ENCODE peak calls at places on chromosomes 6 and 20, in nine cellular contexts. Y, X, F, J, E, G, U, V and P are unnamed samples.
A peak's percentile ranks its signal among the peaks of the same experiment; 100 is the strongest.

GRCh38 chr6:28008053-28008452 is 51.0 kb downstream of the OR2B6 start:
- DNase-seq in Y (no peak), X (no peak), F (no peak), J (no peak), E (no peak), G (no peak), U (no peak), V (no peak), P (no peak)

GRCh38 chr6:113120214-113120576 is 737.0 kb upstream of the MARCKS start:
- DNase-seq in Y (no peak), X (no peak), F (no peak), J (no peak), E (peak; percentile 99), G (no peak), U (peak; percentile 49), V (no peak), P (peak; percentile 88)

GRCh38 chr6:15631380-15631913 is 31.4 kb downstream of the DTNBP1 start:
- DNase-seq in Y (no peak), X (no peak), F (no peak), J (no peak), E (no peak), G (no peak), U (no peak), V (no peak), P (no peak)

GRCh38 chr20:45010399-45010828 is 44.1 kb downstream of the STK4 start:
- DNase-seq in Y (no peak), X (no peak), F (no peak), J (no peak), E (peak; percentile 62), G (no peak), U (no peak), V (no peak), P (no peak)

GRCh38 chr6:33029297-33030184 is 20.1 kb upstream of the HLA-DOA start:
- DNase-seq in Y (no peak), X (peak; percentile 20), F (no peak), J (no peak), E (no peak), G (no peak), U (no peak), V (no peak), P (no peak)

GRCh38 chr6:113291751-113292445 is 565.2 kb upstream of the MARCKS start:
- DNase-seq in Y (no peak), X (no peak), F (no peak), J (no peak), E (no peak), G (no peak), U (no peak), V (no peak), P (no peak)

GRCh38 chr20:62751551-62752150 is 43.0 kb downstream of the NTSR1 start:
- DNase-seq in Y (no peak), X (no peak), F (no peak), J (no peak), E (no peak), G (no peak), U (no peak), V (no peak), P (no peak)

GRCh38 chr20:64116541-64117423 is 9.4 kb upstream of the NPBWR2 start:
- DNase-seq in Y (peak; percentile 14), X (no peak), F (no peak), J (no peak), E (peak; percentile 33), G (no peak), U (no peak), V (no peak), P (no peak)

GRCh38 chr6:104050455-104050854 is 809.3 kb downstream of the HACE1 start:
- DNase-seq in Y (no peak), X (no peak), F (no peak), J (no peak), E (no peak), G (no peak), U (no peak), V (no peak), P (no peak)

GRCh38 chr6:20238688-20239587 is 26.7 kb upstream of the MBOAT1 start:
- DNase-seq in Y (no peak), X (no peak), F (no peak), J (no peak), E (no peak), G (no peak), U (no peak), V (no peak), P (no peak)

GRCh38 chr6:149963462-149964242 is at the start of gene ULBP1:
- DNase-seq in Y (peak; percentile 88), X (peak; percentile 92), F (no peak), J (no peak), E (peak; percentile 50), G (peak; percentile 66), U (peak; percentile 84), V (peak; percentile 62), P (no peak)

GRCh38 chr6:128882991-128883571 is at the start of gene LAMA2:
- DNase-seq in Y (no peak), X (peak; percentile 4), F (no peak), J (no peak), E (no peak), G (no peak), U (peak; percentile 48), V (no peak), P (no peak)

GRCh38 chr6:6332240-6332639 is 11.8 kb upstream of the F13A1 start:
- DNase-seq in Y (no peak), X (no peak), F (no peak), J (no peak), E (no peak), G (no peak), U (no peak), V (no peak), P (no peak)

GRCh38 chr20:35929301-35929700 is 25.0 kb downstream of the SCAND1 start:
- DNase-seq in Y (no peak), X (no peak), F (no peak), J (no peak), E (no peak), G (no peak), U (no peak), V (no peak), P (no peak)

GRCh38 chr6:136471922-136472321 is 78.3 kb downstream of the MAP7 start:
- DNase-seq in Y (no peak), X (no peak), F (no peak), J (no peak), E (no peak), G (no peak), U (no peak), V (no peak), P (no peak)

GRCh38 chr20:11918280-11918952 is 723 bp downstream of the BTBD3 start:
- DNase-seq in Y (no peak), X (no peak), F (no peak), J (no peak), E (no peak), G (no peak), U (no peak), V (no peak), P (no peak)